ENCODE peak calls at places on chromosome 3, in six cellular contexts. I is adrenal gland, A is neural progenitor cell, R is H1, F is breast epithelium, K is spleen. M is an unnamed sample. For H3K4me1, the result is how much of the 10 kb centered on the place peaks cover.

GRCh38 chr3:194136519-194137313 is 768 bp downstream of the HES1 start:
- DNase-seq in F (no peak), K (peak), A (peak), I (no peak), R (no peak), M (peak)

GRCh38 chr3:16240229-16241023 is 24.3 kb downstream of the DPH3 start:
- DNase-seq in K (no peak), R (no peak), I (peak), F (no peak), A (no peak), M (no peak)

GRCh38 chr3:43369404-43370345 is 83.3 kb downstream of the SNRK start:
- DNase-seq in R (no peak), F (no peak), I (no peak), K (peak), A (no peak), M (no peak)

GRCh38 chr3:74465652-74466415 is 148.6 kb downstream of the CNTN3 start:
- DNase-seq in K (no peak), A (no peak), F (peak), R (no peak), I (no peak), M (no peak)

GRCh38 chr3:38465588-38466154 is 12.0 kb downstream of the ACVR2B start:
- DNase-seq in R (no peak), I (no peak), K (no peak), A (no peak), F (no peak), M (no peak)

GRCh38 chr3:143757691-143758090 is 90.6 kb downstream of the SLC9A9 start:
- DNase-seq in R (no peak), A (no peak), F (no peak), K (no peak), I (no peak), M (no peak)

GRCh38 chr3:146493221-146493620 is 23.9 kb upstream of the PLSCR2 start:
- DNase-seq in K (no peak), F (no peak), R (no peak), I (no peak), A (no peak), M (no peak)

GRCh38 chr3:45940781-45941365 is 2.4 kb upstream of the CXCR6 start:
- DNase-seq in R (no peak), A (no peak), F (no peak), I (no peak), K (no peak), M (no peak)

GRCh38 chr3:98003306-98003969 is 31.2 kb upstream of the RIOX2 start:
- DNase-seq in R (no peak), F (no peak), A (no peak), I (no peak), K (no peak), M (no peak)

GRCh38 chr3:170714151-170714550 is 128.3 kb upstream of the SLC7A14 start:
- DNase-seq in F (no peak), A (no peak), K (no peak), I (no peak), R (no peak), M (no peak)
- H3K4me1 ChIP-seq in F (under half), A (under half), K (under half), I (under half), R (under half), M (under half)

GRCh38 chr3:158804441-158804840 is 2.6 kb downstream of the MFSD1 start:
- DNase-seq in R (no peak), A (no peak), K (no peak), I (no peak), F (no peak), M (no peak)

GRCh38 chr3:158802399-158803023 is 657 bp downstream of the MFSD1 start:
- DNase-seq in A (no peak), I (no peak), R (no peak), K (peak), F (no peak), M (peak)

GRCh38 chr3:158801200-158801599 is 654 bp upstream of the MFSD1 start:
- DNase-seq in K (no peak), I (no peak), R (no peak), A (peak), F (no peak), M (no peak)

DNA sequence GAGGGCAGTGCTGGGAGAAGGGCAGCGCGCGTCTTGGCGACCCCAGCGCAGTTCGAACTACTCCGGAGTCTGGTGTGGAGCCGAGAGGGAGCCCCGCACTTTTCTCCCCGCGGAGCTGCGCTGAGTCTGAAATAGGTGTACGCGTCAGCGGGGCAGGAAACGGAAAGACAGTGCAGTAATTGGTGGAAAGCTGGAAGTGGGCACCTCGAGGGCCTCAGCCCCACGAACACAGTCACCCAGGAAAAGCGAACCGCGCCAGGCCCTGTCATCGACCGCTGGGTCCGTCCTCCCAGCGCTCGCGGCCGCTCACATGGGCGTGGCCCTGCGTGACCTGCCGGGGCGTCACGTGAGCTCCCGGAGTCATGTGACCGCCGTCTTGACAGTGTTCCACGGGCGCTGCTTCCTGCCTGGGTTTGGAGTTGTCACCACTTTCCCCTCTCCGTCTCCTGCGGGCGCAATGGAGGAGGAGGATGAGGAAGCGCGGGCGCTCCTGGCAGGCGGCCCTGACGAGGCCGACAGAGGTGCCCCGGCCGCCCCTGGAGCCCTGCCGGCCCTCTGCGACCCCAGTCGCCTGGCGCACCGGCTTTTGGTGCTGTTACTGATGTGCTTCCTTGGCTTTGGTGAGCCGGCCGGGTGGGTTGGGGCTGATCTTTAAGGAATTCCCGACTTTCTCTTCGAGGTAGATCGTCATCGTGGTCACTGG is at the start of gene MFSD1:
- DNase-seq in F (peak), R (no peak), I (peak), K (peak), A (peak), M (peak)
- TF ChIP-seq CTCF in F (no peak), R (no peak), I (no peak), K (no peak), A (no peak), M (no peak)

DNA sequence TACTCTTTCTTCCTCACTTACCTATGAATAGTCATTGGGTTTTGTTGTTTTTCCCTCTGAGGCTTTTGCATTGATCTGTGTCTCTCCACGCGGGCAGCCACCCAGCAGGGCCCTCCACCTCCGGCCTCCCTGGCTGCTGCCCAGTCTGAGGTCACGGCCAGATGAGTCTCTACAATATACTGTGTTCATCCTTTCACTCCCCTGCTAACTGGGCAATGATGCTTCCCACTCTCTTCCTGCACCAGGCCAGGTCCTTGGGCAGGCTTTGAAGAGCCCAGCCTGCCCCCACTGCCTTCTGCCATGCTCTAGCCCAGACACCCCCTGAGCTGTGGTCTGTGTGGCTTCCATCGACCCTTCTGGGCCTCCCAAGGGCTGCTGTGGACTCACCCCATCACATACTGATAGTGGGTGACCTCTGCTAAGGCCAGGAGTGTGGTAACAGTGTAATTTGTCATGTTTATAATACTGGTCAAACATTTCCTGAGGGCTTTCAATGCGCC is 18.0 kb downstream of the PDIA5 start:
- DNase-seq in F (no peak), A (no peak), I (peak), R (no peak), K (peak), M (peak)
- H3K4me1 ChIP-seq in F (under half), A (half or more), I (half or more), R (under half), K (half or more), M (half or more)

GRCh38 chr3:132256984-132257383 is 60.2 kb upstream of the ACP3 start:
- DNase-seq in I (peak), K (no peak), R (no peak), A (peak), F (peak), M (peak)
- TF ChIP-seq CTCF in I (peak), K (peak), R (peak), A (peak), F (no peak), M (peak)

DNA sequence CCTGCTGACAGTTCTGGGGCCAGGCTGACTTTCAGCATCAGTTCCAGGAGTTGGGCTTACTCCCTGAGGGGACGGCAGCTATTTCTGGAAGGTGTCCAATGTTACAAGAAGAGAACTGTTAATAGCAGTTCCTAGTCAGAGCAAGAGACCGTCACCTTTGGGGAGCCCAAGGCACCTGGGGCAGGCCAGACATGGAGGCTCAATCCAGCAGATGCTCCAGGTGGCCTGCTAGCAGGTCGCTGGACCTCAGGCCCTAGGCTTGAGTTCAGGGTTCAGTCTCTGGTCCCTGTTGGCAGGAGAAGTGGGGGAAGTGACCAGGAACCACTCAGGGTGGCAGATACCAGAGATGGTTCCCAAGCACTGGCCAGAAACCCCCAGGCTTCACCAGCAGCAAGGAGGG is 25.9 kb downstream of the C3orf20 start:
- DNase-seq in I (no peak), A (no peak), K (no peak), R (no peak), F (no peak), M (no peak)
- H3K4me1 ChIP-seq in I (under half), A (under half), K (under half), R (under half), F (under half), M (under half)

GRCh38 chr3:1444196-1444595 is 351.4 kb downstream of the CNTN6 start:
- DNase-seq in I (no peak), K (no peak), A (no peak), F (no peak), R (no peak), M (no peak)

GRCh38 chr3:1442271-1442670 is 349.4 kb downstream of the CNTN6 start:
- DNase-seq in R (no peak), I (no peak), F (no peak), A (no peak), K (no peak), M (no peak)

GRCh38 chr3:1439395-1439794 is 346.6 kb downstream of the CNTN6 start:
- DNase-seq in I (no peak), R (peak), A (peak), K (no peak), F (no peak), M (peak)
- TF ChIP-seq CTCF in I (no peak), R (peak), A (peak), K (no peak), F (no peak), M (no peak)

GRCh38 chr3:157592769-157593168 is 89.6 kb upstream of the VEPH1 start:
- DNase-seq in K (no peak), A (no peak), F (no peak), I (no peak), R (no peak), M (no peak)
- H3K4me1 ChIP-seq in K (under half), A (under half), F (under half), I (under half), R (under half), M (under half)